ENCODE peak calls at places on chromosomes 7 and 10, in eight cellular contexts. One of them, this sample, is unnamed.

GRCh38 chr7:27199820-27200760 is at the start of gene HOXA13:
- DNase-seq in sigmoid colon: peak
- DNase-seq in suprapubic skin: peak
- DNase-seq in prostate gland: peak
- DNase-seq in A549: peak
- DNase-seq in endothelial cell of umbilical vein: no peak
- DNase-seq in HCT116: peak
- DNase-seq in body of pancreas: no peak
- DNase-seq in this sample: no peak

GRCh38 chr7:4190021-4190981 is 491.8 kb upstream of the FOXK1 start:
- DNase-seq in sigmoid colon: no peak
- DNase-seq in suprapubic skin: no peak
- DNase-seq in prostate gland: no peak
- DNase-seq in A549: no peak
- DNase-seq in endothelial cell of umbilical vein: no peak
- DNase-seq in HCT116: no peak
- DNase-seq in body of pancreas: peak
- DNase-seq in this sample: no peak

GRCh38 chr7:126398285-126398684 is 854.5 kb downstream of the GRM8 start:
- DNase-seq in sigmoid colon: no peak
- DNase-seq in suprapubic skin: no peak
- DNase-seq in prostate gland: no peak
- DNase-seq in A549: no peak
- DNase-seq in endothelial cell of umbilical vein: no peak
- DNase-seq in HCT116: no peak
- DNase-seq in body of pancreas: no peak
- DNase-seq in this sample: no peak

GRCh38 chr7:32921896-32922295 is 30.3 kb upstream of the KBTBD2 start:
- DNase-seq in sigmoid colon: no peak
- DNase-seq in suprapubic skin: no peak
- DNase-seq in prostate gland: no peak
- DNase-seq in A549: no peak
- DNase-seq in endothelial cell of umbilical vein: peak
- DNase-seq in HCT116: no peak
- DNase-seq in body of pancreas: no peak
- DNase-seq in this sample: no peak

GRCh38 chr10:3895045-3895609 is 110.1 kb upstream of the KLF6 start:
- DNase-seq in sigmoid colon: no peak
- DNase-seq in suprapubic skin: no peak
- DNase-seq in prostate gland: no peak
- DNase-seq in A549: peak
- DNase-seq in endothelial cell of umbilical vein: peak
- DNase-seq in HCT116: no peak
- DNase-seq in body of pancreas: no peak
- DNase-seq in this sample: no peak

GRCh38 chr10:63264852-63265617 is 131.9 kb downstream of the NRBF2 start:
- DNase-seq in sigmoid colon: no peak
- DNase-seq in suprapubic skin: no peak
- DNase-seq in prostate gland: peak
- DNase-seq in A549: peak
- DNase-seq in endothelial cell of umbilical vein: peak
- DNase-seq in HCT116: no peak
- DNase-seq in body of pancreas: peak
- DNase-seq in this sample: no peak

GRCh38 chr10:113539789-113540188 is 13.1 kb upstream of the HABP2 start:
- DNase-seq in sigmoid colon: no peak
- DNase-seq in suprapubic skin: no peak
- DNase-seq in prostate gland: no peak
- DNase-seq in A549: no peak
- DNase-seq in endothelial cell of umbilical vein: no peak
- DNase-seq in HCT116: no peak
- DNase-seq in body of pancreas: no peak
- DNase-seq in this sample: no peak

GRCh38 chr7:4091767-4092166 is 590.3 kb upstream of the FOXK1 start:
- DNase-seq in sigmoid colon: no peak
- DNase-seq in suprapubic skin: no peak
- DNase-seq in prostate gland: no peak
- DNase-seq in A549: no peak
- DNase-seq in endothelial cell of umbilical vein: no peak
- DNase-seq in HCT116: no peak
- DNase-seq in body of pancreas: no peak
- DNase-seq in this sample: no peak

GRCh38 chr10:130432850-130433249 is 296.7 kb downstream of the GLRX3 start:
- DNase-seq in sigmoid colon: no peak
- DNase-seq in suprapubic skin: no peak
- DNase-seq in prostate gland: no peak
- DNase-seq in A549: no peak
- DNase-seq in endothelial cell of umbilical vein: no peak
- DNase-seq in HCT116: no peak
- DNase-seq in body of pancreas: no peak
- DNase-seq in this sample: no peak

GRCh38 chr10:94762393-94762792 is at the start of gene CYP2C19:
- DNase-seq in sigmoid colon: no peak
- DNase-seq in suprapubic skin: no peak
- DNase-seq in prostate gland: no peak
- DNase-seq in A549: no peak
- DNase-seq in endothelial cell of umbilical vein: no peak
- DNase-seq in HCT116: no peak
- DNase-seq in body of pancreas: no peak
- DNase-seq in this sample: no peak

GRCh38 chr10:100518761-100519241 is 860 bp downstream of the SEC31B start:
- DNase-seq in sigmoid colon: no peak
- DNase-seq in suprapubic skin: no peak
- DNase-seq in prostate gland: peak
- DNase-seq in A549: peak
- DNase-seq in endothelial cell of umbilical vein: peak
- DNase-seq in HCT116: peak
- DNase-seq in body of pancreas: peak
- DNase-seq in this sample: peak

GRCh38 chr10:69965919-69966662 is 86.6 kb upstream of the MACROH2A2 start:
- DNase-seq in sigmoid colon: no peak
- DNase-seq in suprapubic skin: no peak
- DNase-seq in prostate gland: no peak
- DNase-seq in A549: no peak
- DNase-seq in endothelial cell of umbilical vein: no peak
- DNase-seq in HCT116: no peak
- DNase-seq in body of pancreas: no peak
- DNase-seq in this sample: no peak

GRCh38 chr10:1301138-1301537 is 245.0 kb downstream of the WDR37 start:
- DNase-seq in sigmoid colon: no peak
- DNase-seq in suprapubic skin: no peak
- DNase-seq in prostate gland: no peak
- DNase-seq in A549: no peak
- DNase-seq in endothelial cell of umbilical vein: no peak
- DNase-seq in HCT116: peak
- DNase-seq in body of pancreas: no peak
- DNase-seq in this sample: no peak

GRCh38 chr10:90032519-90032918 is 331.1 kb downstream of the KIF20B start:
- DNase-seq in sigmoid colon: no peak
- DNase-seq in suprapubic skin: no peak
- DNase-seq in prostate gland: no peak
- DNase-seq in A549: no peak
- DNase-seq in endothelial cell of umbilical vein: no peak
- DNase-seq in HCT116: no peak
- DNase-seq in body of pancreas: no peak
- DNase-seq in this sample: no peak

GRCh38 chr10:129193148-129193547 is 273.9 kb upstream of the MGMT start:
- DNase-seq in sigmoid colon: peak
- DNase-seq in suprapubic skin: no peak
- DNase-seq in prostate gland: no peak
- DNase-seq in A549: no peak
- DNase-seq in endothelial cell of umbilical vein: no peak
- DNase-seq in HCT116: no peak
- DNase-seq in body of pancreas: no peak
- DNase-seq in this sample: no peak

GRCh38 chr7:135389971-135390370 is 119.9 kb downstream of the CNOT4 start:
- DNase-seq in sigmoid colon: no peak
- DNase-seq in suprapubic skin: no peak
- DNase-seq in prostate gland: no peak
- DNase-seq in A549: no peak
- DNase-seq in endothelial cell of umbilical vein: peak
- DNase-seq in HCT116: no peak
- DNase-seq in body of pancreas: no peak
- DNase-seq in this sample: no peak

GRCh38 chr7:40885503-40885902 is 750.7 kb downstream of the SUGCT start:
- DNase-seq in sigmoid colon: no peak
- DNase-seq in suprapubic skin: no peak
- DNase-seq in prostate gland: no peak
- DNase-seq in A549: no peak
- DNase-seq in endothelial cell of umbilical vein: peak
- DNase-seq in HCT116: no peak
- DNase-seq in body of pancreas: no peak
- DNase-seq in this sample: no peak

GRCh38 chr10:92290076-92290836 is 622 bp downstream of the CPEB3 start:
- DNase-seq in sigmoid colon: peak
- DNase-seq in suprapubic skin: no peak
- DNase-seq in prostate gland: peak
- DNase-seq in A549: peak
- DNase-seq in endothelial cell of umbilical vein: peak
- DNase-seq in HCT116: peak
- DNase-seq in body of pancreas: peak
- DNase-seq in this sample: no peak

GRCh38 chr7:28903779-28904538 is 54.2 kb downstream of the TRIL start:
- DNase-seq in sigmoid colon: no peak
- DNase-seq in suprapubic skin: no peak
- DNase-seq in prostate gland: no peak
- DNase-seq in A549: no peak
- DNase-seq in endothelial cell of umbilical vein: no peak
- DNase-seq in HCT116: no peak
- DNase-seq in body of pancreas: no peak
- DNase-seq in this sample: no peak

GRCh38 chr7:75993689-75994387 is 557 bp downstream of the TMEM120A start:
- DNase-seq in sigmoid colon: peak
- DNase-seq in suprapubic skin: no peak
- DNase-seq in prostate gland: no peak
- DNase-seq in A549: peak
- DNase-seq in endothelial cell of umbilical vein: peak
- DNase-seq in HCT116: no peak
- DNase-seq in body of pancreas: peak
- DNase-seq in this sample: peak

GRCh38 chr10:120480848-120481247 is 23.8 kb downstream of the PLPP4 start:
- DNase-seq in sigmoid colon: no peak
- DNase-seq in suprapubic skin: no peak
- DNase-seq in prostate gland: no peak
- DNase-seq in A549: no peak
- DNase-seq in endothelial cell of umbilical vein: no peak
- DNase-seq in HCT116: no peak
- DNase-seq in body of pancreas: no peak
- DNase-seq in this sample: no peak

GRCh38 chr7:158001003-158001402 is 586.6 kb downstream of the PTPRN2 start:
- DNase-seq in sigmoid colon: no peak
- DNase-seq in suprapubic skin: no peak
- DNase-seq in prostate gland: no peak
- DNase-seq in A549: no peak
- DNase-seq in endothelial cell of umbilical vein: no peak
- DNase-seq in HCT116: no peak
- DNase-seq in body of pancreas: no peak
- DNase-seq in this sample: no peak

GRCh38 chr7:56007891-56008290 is 43.4 kb downstream of the PSPH start:
- DNase-seq in sigmoid colon: no peak
- DNase-seq in suprapubic skin: no peak
- DNase-seq in prostate gland: no peak
- DNase-seq in A549: no peak
- DNase-seq in endothelial cell of umbilical vein: no peak
- DNase-seq in HCT116: no peak
- DNase-seq in body of pancreas: no peak
- DNase-seq in this sample: no peak

GRCh38 chr7:102872460-102872859 is 40.3 kb upstream of the LRRC17 start:
- DNase-seq in sigmoid colon: no peak
- DNase-seq in suprapubic skin: no peak
- DNase-seq in prostate gland: no peak
- DNase-seq in A549: peak
- DNase-seq in endothelial cell of umbilical vein: peak
- DNase-seq in HCT116: no peak
- DNase-seq in body of pancreas: no peak
- DNase-seq in this sample: no peak

GRCh38 chr10:45408421-45409319 is 34.7 kb downstream of the ALOX5 start:
- DNase-seq in sigmoid colon: no peak
- DNase-seq in suprapubic skin: no peak
- DNase-seq in prostate gland: no peak
- DNase-seq in A549: no peak
- DNase-seq in endothelial cell of umbilical vein: no peak
- DNase-seq in HCT116: no peak
- DNase-seq in body of pancreas: peak
- DNase-seq in this sample: no peak

GRCh38 chr7:38465946-38466345 is 165.2 kb downstream of the AMPH start:
- DNase-seq in sigmoid colon: no peak
- DNase-seq in suprapubic skin: no peak
- DNase-seq in prostate gland: no peak
- DNase-seq in A549: no peak
- DNase-seq in endothelial cell of umbilical vein: peak
- DNase-seq in HCT116: no peak
- DNase-seq in body of pancreas: no peak
- DNase-seq in this sample: no peak
- H3K27ac ChIP-seq in sigmoid colon: no peak
- H3K27ac ChIP-seq in suprapubic skin: no peak
- H3K27ac ChIP-seq in prostate gland: no peak
- H3K27ac ChIP-seq in A549: no peak
- H3K27ac ChIP-seq in endothelial cell of umbilical vein: no peak
- H3K27ac ChIP-seq in HCT116: no peak
- H3K27ac ChIP-seq in body of pancreas: no peak
- H3K27ac ChIP-seq in this sample: no peak

GRCh38 chr7:44307301-44307900 is 18.0 kb downstream of the CAMK2B start:
- DNase-seq in sigmoid colon: no peak
- DNase-seq in suprapubic skin: peak
- DNase-seq in prostate gland: no peak
- DNase-seq in A549: peak
- DNase-seq in endothelial cell of umbilical vein: peak
- DNase-seq in HCT116: peak
- DNase-seq in body of pancreas: peak
- DNase-seq in this sample: no peak
- TF ChIP-seq CTCF in sigmoid colon: no peak
- TF ChIP-seq CTCF in suprapubic skin: no peak
- TF ChIP-seq CTCF in prostate gland: no peak
- TF ChIP-seq CTCF in A549: peak
- TF ChIP-seq CTCF in endothelial cell of umbilical vein: peak
- TF ChIP-seq CTCF in HCT116: peak
- TF ChIP-seq CTCF in body of pancreas: no peak
- TF ChIP-seq CTCF in this sample: no peak

GRCh38 chr7:30144659-30145321 is 10.0 kb downstream of the MTURN start:
- DNase-seq in sigmoid colon: no peak
- DNase-seq in suprapubic skin: no peak
- DNase-seq in prostate gland: no peak
- DNase-seq in A549: no peak
- DNase-seq in endothelial cell of umbilical vein: no peak
- DNase-seq in HCT116: no peak
- DNase-seq in body of pancreas: no peak
- DNase-seq in this sample: no peak
- TF ChIP-seq POLR2A in sigmoid colon: no peak
- TF ChIP-seq POLR2A in suprapubic skin: no peak
- TF ChIP-seq POLR2A in prostate gland: no peak
- TF ChIP-seq POLR2A in A549: no peak
- TF ChIP-seq POLR2A in endothelial cell of umbilical vein: no peak
- TF ChIP-seq POLR2A in HCT116: no peak
- TF ChIP-seq POLR2A in body of pancreas: no peak
- TF ChIP-seq POLR2A in this sample: no peak

DNA sequence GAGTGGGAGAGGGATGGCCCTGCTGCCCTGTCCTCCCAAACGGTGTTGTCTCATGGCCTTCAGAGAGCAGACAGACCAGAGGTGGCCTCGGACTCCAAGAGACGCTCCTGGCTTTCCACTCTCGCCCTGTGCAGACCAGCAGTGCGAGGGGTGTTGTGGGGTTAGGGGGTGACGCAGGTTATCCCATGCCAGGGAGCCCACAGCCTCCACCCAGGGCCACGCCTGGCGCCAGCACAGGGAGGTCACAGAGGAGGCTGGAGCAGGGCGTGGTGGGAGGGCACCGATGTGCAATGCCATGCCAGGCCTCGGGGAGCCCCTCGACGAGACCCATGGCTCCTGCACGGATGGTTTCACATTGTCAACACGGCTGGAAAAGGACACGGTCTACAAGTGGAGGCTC is 52.1 kb downstream of the INPP5A start:
- DNase-seq in sigmoid colon: peak
- DNase-seq in suprapubic skin: no peak
- DNase-seq in prostate gland: no peak
- DNase-seq in A549: no peak
- DNase-seq in endothelial cell of umbilical vein: no peak
- DNase-seq in HCT116: no peak
- DNase-seq in body of pancreas: no peak
- DNase-seq in this sample: no peak
- H3K27ac ChIP-seq in sigmoid colon: peak
- H3K27ac ChIP-seq in suprapubic skin: no peak
- H3K27ac ChIP-seq in prostate gland: peak
- H3K27ac ChIP-seq in A549: no peak
- H3K27ac ChIP-seq in endothelial cell of umbilical vein: no peak
- H3K27ac ChIP-seq in HCT116: no peak
- H3K27ac ChIP-seq in body of pancreas: no peak
- H3K27ac ChIP-seq in this sample: no peak